ENCODE peak calls at places on chromosomes 3 and 15, in seven cellular contexts. U is mesendoderm, L is neuronal stem cell, J is IMR-90, K is H9, Q is trophoblast cell, G is H1. O is an unnamed sample.

GRCh38 chr15:68812596-68813548 is 7.8 kb downstream of the ANP32A start:
- DNase-seq in L (no peak), U (no peak), K (no peak), G (no peak), J (no peak), Q (no peak), O (peak; percentile 29)

GRCh38 chr15:76286231-76286879 is 24.9 kb downstream of the ETFA start:
- DNase-seq in G (no peak), L (no peak), J (peak; percentile 7), U (no peak), K (no peak), Q (no peak), O (peak; percentile 28)

GRCh38 chr15:43880406-43881184 is 53.8 kb downstream of the WDR76 start:
- DNase-seq in J (peak; percentile 34), U (no peak), G (no peak), L (no peak), K (no peak), Q (no peak), O (no peak)

GRCh38 chr3:264394-265156 is 68.0 kb downstream of the CHL1 start:
- DNase-seq in G (no peak), K (no peak), L (no peak), J (peak; percentile 97), Q (peak; percentile 50), U (no peak), O (peak; percentile 78)

GRCh38 chr3:123130079-123130726 is 63.4 kb downstream of the PDIA5 start:
- DNase-seq in Q (no peak), U (no peak), G (no peak), K (no peak), J (no peak), L (no peak), O (no peak)

GRCh38 chr3:10998542-10998941 is 6.0 kb downstream of the SLC6A1 start:
- DNase-seq in J (no peak), G (no peak), L (no peak), K (no peak), Q (no peak), U (no peak), O (no peak)

GRCh38 chr3:197494366-197495058 is 61.3 kb downstream of the BDH1 start:
- DNase-seq in U (no peak), J (no peak), K (no peak), G (no peak), L (no peak), Q (no peak), O (no peak)

GRCh38 chr3:72661115-72661457 is 187.2 kb downstream of the SHQ1 start:
- DNase-seq in G (no peak), J (peak; percentile 63), K (no peak), U (no peak), Q (no peak), L (no peak), O (no peak)

GRCh38 chr15:39242345-39242744 is 338.5 kb upstream of the THBS1 start:
- DNase-seq in J (peak; percentile 47), L (no peak), G (no peak), U (no peak), Q (peak; percentile 11), K (no peak), O (peak; percentile 44)

GRCh38 chr3:192514081-192514753 is 213.1 kb downstream of the FGF12 start:
- DNase-seq in G (peak; percentile 77), U (peak; percentile 82), J (no peak), L (peak; percentile 67), K (peak; percentile 56), Q (peak; percentile 43), O (peak; percentile 26)

GRCh38 chr3:102179321-102180290 is 255.2 kb upstream of the ZPLD1 start:
- DNase-seq in L (no peak), K (no peak), Q (peak; percentile 61), J (peak; percentile 58), G (no peak), U (no peak), O (peak; percentile 77)

GRCh38 chr3:179164857-179165256 is 16.7 kb downstream of the PIK3CA start:
- DNase-seq in K (no peak), Q (no peak), J (no peak), U (no peak), L (no peak), G (no peak), O (no peak)

GRCh38 chr3:10771486-10772225 is 44.4 kb upstream of the SLC6A11 start:
- DNase-seq in U (no peak), G (peak; percentile 11), Q (peak; percentile 70), K (no peak), L (no peak), J (no peak), O (no peak)

GRCh38 chr15:99433026-99433756 is 132.6 kb upstream of the MEF2A start:
- DNase-seq in J (no peak), U (no peak), L (no peak), Q (no peak), K (no peak), G (no peak), O (no peak)

GRCh38 chr3:52202384-52203077 is 4.6 kb downstream of the ALAS1 start:
- DNase-seq in Q (peak; percentile 22), U (no peak), J (no peak), L (no peak), K (no peak), G (no peak), O (peak; percentile 39)

GRCh38 chr3:109874900-109875735 is 537.8 kb upstream of the DPPA4 start:
- DNase-seq in U (no peak), J (peak; percentile 2), L (no peak), K (no peak), G (no peak), Q (no peak), O (no peak)

GRCh38 chr3:160576621-160577020 is 11.2 kb upstream of the KPNA4 start:
- DNase-seq in G (no peak), K (no peak), J (no peak), Q (no peak), L (no peak), U (no peak), O (no peak)

GRCh38 chr3:10226293-10226692 is 22.0 kb upstream of the TATDN2 start:
- DNase-seq in U (no peak), J (no peak), L (no peak), Q (no peak), G (peak; percentile 66), K (peak; percentile 92), O (no peak)

GRCh38 chr15:87201986-87202385 is 1054.6 kb downstream of the NTRK3 start:
- DNase-seq in J (no peak), Q (no peak), L (no peak), U (no peak), G (no peak), K (no peak), O (no peak)

GRCh38 chr15:87200149-87200548 is 1056.4 kb downstream of the NTRK3 start:
- DNase-seq in U (no peak), Q (no peak), G (no peak), L (no peak), K (no peak), J (no peak), O (no peak)
- H2BK5ac ChIP-seq in U (no peak overlapping the region), Q (no peak overlapping the region), G (no peak overlapping the region), L (no peak overlapping the region), K (no peak overlapping the region), J (no peak overlapping the region), O (no peak overlapping the region)

GRCh38 chr15:73541479-73541878 is 91.7 kb downstream of the NPTN start:
- DNase-seq in U (no peak), G (no peak), K (no peak), Q (no peak), L (no peak), J (no peak), O (no peak)
- H2BK5ac ChIP-seq in U (no peak overlapping the region), G (no peak overlapping the region), K (no peak overlapping the region), Q (no peak overlapping the region), L (no peak overlapping the region), J (no peak overlapping the region), O (no peak overlapping the region)

GRCh38 chr3:128763967-128764366 is 38.0 kb downstream of the RAB7A start:
- DNase-seq in G (no peak), U (no peak), L (no peak), K (no peak), J (no peak), Q (peak; percentile 54), O (no peak)

GRCh38 chr3:128761392-128761791 is 35.4 kb downstream of the RAB7A start:
- DNase-seq in J (no peak), U (no peak), L (no peak), G (no peak), K (no peak), Q (no peak), O (no peak)

GRCh38 chr3:128768471-128768870 is 42.5 kb downstream of the RAB7A start:
- DNase-seq in L (no peak), Q (no peak), J (no peak), G (no peak), U (no peak), K (no peak), O (no peak)

GRCh38 chr3:128767351-128767750 is 41.4 kb downstream of the RAB7A start:
- DNase-seq in L (no peak), G (no peak), J (no peak), K (no peak), U (no peak), Q (no peak), O (no peak)

GRCh38 chr3:128764863-128765262 is 38.9 kb downstream of the RAB7A start:
- DNase-seq in L (no peak), Q (no peak), J (no peak), U (no peak), G (no peak), K (no peak), O (no peak)
- H2BK5ac ChIP-seq in L (no peak overlapping the region), Q (no peak overlapping the region), J (no peak overlapping the region), U (no peak overlapping the region), G (no peak overlapping the region), K (no peak overlapping the region), O (no peak overlapping the region)

GRCh38 chr15:45677797-45678196 is 43.0 kb downstream of the SQOR start:
- DNase-seq in Q (no peak), J (no peak), U (no peak), K (no peak), L (no peak), G (no peak), O (no peak)

GRCh38 chr15:45674646-45675045 is 39.8 kb downstream of the SQOR start:
- DNase-seq in J (no peak), U (no peak), K (no peak), Q (no peak), G (no peak), L (no peak), O (no peak)

GRCh38 chr15:45684533-45684932 is 49.7 kb downstream of the SQOR start:
- DNase-seq in J (no peak), G (no peak), U (no peak), L (no peak), Q (no peak), K (no peak), O (no peak)

GRCh38 chr15:45678459-45679178 is 43.8 kb downstream of the SQOR start:
- DNase-seq in L (no peak), K (no peak), J (peak; percentile 17), Q (no peak), U (no peak), G (no peak), O (no peak)
- H2BK5ac ChIP-seq in L (no peak overlapping the region), K (no peak overlapping the region), J (no peak overlapping the region), Q (no peak overlapping the region), U (no peak overlapping the region), G (no peak overlapping the region), O (no peak overlapping the region)

O was measured in mesenchymal stem cell.